ENCODE peak calls at places on chromosome 16, in six cellular contexts. One of them, this sample, is unnamed.

GRCh38 chr16:86221085-86221484 is 289.2 kb upstream of the FOXF1 start:
- DNase-seq in K562: no peak
- DNase-seq in HepG2: no peak
- DNase-seq in H1: no peak
- DNase-seq in GM12892: no peak
- DNase-seq in GM12878: no peak
- DNase-seq in this sample: no peak

GRCh38 chr16:22838681-22839080 is 24.7 kb downstream of the HS3ST2 start:
- DNase-seq in K562: no peak
- DNase-seq in HepG2: no peak
- DNase-seq in H1: no peak
- DNase-seq in GM12892: no peak
- DNase-seq in GM12878: no peak
- DNase-seq in this sample: no peak

GRCh38 chr16:30354423-30355143 is 525 bp downstream of the CD2BP2 start:
- DNase-seq in K562: peak; percentile 32
- DNase-seq in HepG2: no peak
- DNase-seq in H1: no peak
- DNase-seq in GM12892: no peak
- DNase-seq in GM12878: no peak
- DNase-seq in this sample: no peak

GRCh38 chr16:22098538-22099255 is 6.4 kb downstream of the VWA3A start:
- DNase-seq in K562: peak; percentile 67
- DNase-seq in HepG2: peak; percentile 89
- DNase-seq in H1: no peak
- DNase-seq in GM12892: no peak
- DNase-seq in GM12878: peak; percentile 17
- DNase-seq in this sample: no peak

GRCh38 chr16:15035163-15035729 is 20.6 kb downstream of the NTAN1 start:
- DNase-seq in K562: no peak
- DNase-seq in HepG2: no peak
- DNase-seq in H1: no peak
- DNase-seq in GM12892: no peak
- DNase-seq in GM12878: no peak
- DNase-seq in this sample: no peak

GRCh38 chr16:87342978-87343752 is 26.0 kb upstream of the C16orf95 start:
- DNase-seq in K562: no peak
- DNase-seq in HepG2: no peak
- DNase-seq in H1: no peak
- DNase-seq in GM12892: no peak
- DNase-seq in GM12878: no peak
- DNase-seq in this sample: no peak

GRCh38 chr16:65121870-65122723 is at the start of gene CDH11:
- DNase-seq in K562: no peak
- DNase-seq in HepG2: no peak
- DNase-seq in H1: peak; percentile 81
- DNase-seq in GM12892: no peak
- DNase-seq in GM12878: no peak
- DNase-seq in this sample: no peak

GRCh38 chr16:29675811-29676643 is 3.0 kb upstream of the QPRT start:
- DNase-seq in K562: peak; percentile 65
- DNase-seq in HepG2: peak; percentile 60
- DNase-seq in H1: no peak
- DNase-seq in GM12892: no peak
- DNase-seq in GM12878: no peak
- DNase-seq in this sample: no peak

DNA sequence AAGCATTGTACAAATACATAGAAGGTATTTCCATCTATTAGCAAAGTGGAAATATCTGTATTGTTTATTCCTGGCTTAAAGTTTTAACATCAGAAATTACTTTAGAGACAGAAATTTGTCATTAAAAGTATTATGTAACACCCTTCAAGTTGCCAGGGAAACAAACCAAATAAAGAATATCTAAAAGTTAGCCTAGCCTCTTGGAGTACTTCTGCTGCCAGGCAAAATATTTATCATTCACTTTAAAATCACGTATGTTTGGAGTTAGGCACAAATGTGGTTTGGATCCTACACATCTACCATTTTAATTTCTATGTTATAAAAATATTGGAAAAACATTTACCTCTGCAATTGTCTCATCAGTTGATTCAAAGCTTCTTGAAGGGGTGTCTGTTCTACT is 14.7 kb downstream of the BRD7 start:
- DNase-seq in K562: no peak
- DNase-seq in HepG2: no peak
- DNase-seq in H1: no peak
- DNase-seq in GM12892: no peak
- DNase-seq in GM12878: no peak
- DNase-seq in this sample: no peak
- TF ChIP-seq TAF1 in K562: no peak
- TF ChIP-seq TAF1 in HepG2: no peak
- TF ChIP-seq TAF1 in H1: no peak
- TF ChIP-seq TAF1 in GM12892: no peak
- TF ChIP-seq TAF1 in GM12878: no peak
- TF ChIP-seq TAF1 in this sample: no peak

DNA sequence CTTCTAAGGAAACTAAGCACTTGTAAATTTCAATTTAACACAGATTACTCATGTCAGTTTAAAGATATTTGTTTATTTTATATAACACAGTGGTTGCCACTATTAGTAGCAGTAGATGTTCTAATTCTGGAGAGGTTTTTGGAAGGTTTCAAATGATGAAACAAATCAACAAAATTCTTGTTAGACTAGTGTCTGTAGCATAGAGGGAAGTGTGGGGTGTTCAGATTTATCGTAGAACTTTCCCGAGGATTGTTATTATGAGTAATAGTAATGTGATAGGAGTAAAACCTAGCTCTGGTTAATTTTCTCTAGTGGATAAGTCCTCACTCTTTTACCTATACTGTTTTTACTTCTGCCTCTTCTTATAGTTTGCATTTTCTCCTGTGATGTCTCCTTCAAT is 6.3 kb downstream of the GAN start:
- DNase-seq in K562: no peak
- DNase-seq in HepG2: no peak
- DNase-seq in H1: no peak
- DNase-seq in GM12892: no peak
- DNase-seq in GM12878: no peak
- DNase-seq in this sample: no peak
- TF ChIP-seq TAF1 in K562: no peak
- TF ChIP-seq TAF1 in HepG2: no peak
- TF ChIP-seq TAF1 in H1: no peak
- TF ChIP-seq TAF1 in GM12892: no peak
- TF ChIP-seq TAF1 in GM12878: no peak
- TF ChIP-seq TAF1 in this sample: no peak

GRCh38 chr16:81401035-81401950 is 43.3 kb upstream of the CMIP start:
- DNase-seq in K562: peak; percentile 60
- DNase-seq in HepG2: peak; percentile 12
- DNase-seq in H1: no peak
- DNase-seq in GM12892: no peak
- DNase-seq in GM12878: no peak
- DNase-seq in this sample: no peak
- TF ChIP-seq TAF1 in K562: no peak
- TF ChIP-seq TAF1 in HepG2: no peak
- TF ChIP-seq TAF1 in H1: no peak
- TF ChIP-seq TAF1 in GM12892: no peak
- TF ChIP-seq TAF1 in GM12878: no peak
- TF ChIP-seq TAF1 in this sample: no peak

GRCh38 chr16:16062023-16062932 is 112.9 kb downstream of the ABCC1 start:
- DNase-seq in K562: peak; percentile 32
- DNase-seq in HepG2: no peak
- DNase-seq in H1: no peak
- DNase-seq in GM12892: no peak
- DNase-seq in GM12878: no peak
- DNase-seq in this sample: no peak
- TF ChIP-seq TAF1 in K562: no peak
- TF ChIP-seq TAF1 in HepG2: no peak
- TF ChIP-seq TAF1 in H1: no peak
- TF ChIP-seq TAF1 in GM12892: no peak
- TF ChIP-seq TAF1 in GM12878: no peak
- TF ChIP-seq TAF1 in this sample: no peak

This sample was measured in GM12891.